ENCODE peak calls at places on chromosome 17, in six cellular contexts. W is uterus, D is endothelial cell of umbilical vein, I is IMR-90, Y is GM23338, H is kidney epithelial cell. X is an unnamed sample. For H3K27me3, the result is how much of the 10 kb centered on the place peaks cover.

GRCh38 chr17:16443390-16444257 is 28.3 kb downstream of the TRPV2 start:
- DNase-seq in W (no peak), D (no peak), I (no peak), Y (no peak), H (no peak), X (no peak)

GRCh38 chr17:34354637-34355036 is 1.6 kb upstream of the CCL13 start:
- DNase-seq in W (no peak), D (no peak), I (peak), Y (no peak), H (no peak), X (no peak)

GRCh38 chr17:70050931-70051330 is 24.1 kb upstream of the KCNJ16 start:
- DNase-seq in W (no peak), D (no peak), I (no peak), Y (no peak), H (no peak), X (no peak)

GRCh38 chr17:80943346-80944145 is 48.1 kb upstream of the CHMP6 start:
- DNase-seq in W (peak), D (no peak), I (no peak), Y (no peak), H (no peak), X (no peak)

GRCh38 chr17:43697937-43698336 is 36.2 kb upstream of the MEOX1 start:
- DNase-seq in W (no peak), D (no peak), I (no peak), Y (no peak), H (no peak), X (no peak)

GRCh38 chr17:57549996-57550395 is 195.1 kb downstream of the CCDC182 start:
- DNase-seq in W (no peak), D (no peak), I (no peak), Y (no peak), H (no peak), X (no peak)

GRCh38 chr17:924711-925480 is 54.7 kb downstream of the NXN start:
- DNase-seq in W (no peak), D (no peak), I (no peak), Y (peak), H (no peak), X (peak)

GRCh38 chr17:80956321-80957190 is 35.1 kb upstream of the CHMP6 start:
- DNase-seq in W (peak), D (no peak), I (no peak), Y (no peak), H (no peak), X (no peak)

GRCh38 chr17:49494937-49495841 is at the start of gene NGFR:
- DNase-seq in W (peak), D (peak), I (peak), Y (peak), H (no peak), X (peak)

GRCh38 chr17:39981207-39982068 is 831 bp downstream of the PSMD3 start:
- DNase-seq in W (no peak), D (peak), I (no peak), Y (no peak), H (no peak), X (no peak)

GRCh38 chr17:77363821-77364361 is 223.1 kb downstream of the SEC14L1 start:
- DNase-seq in W (peak), D (peak), I (peak), Y (no peak), H (no peak), X (no peak)

GRCh38 chr17:4594406-4595349 is 10.3 kb downstream of the SMTNL2 start:
- DNase-seq in W (no peak), D (no peak), I (no peak), Y (peak), H (no peak), X (no peak)

GRCh38 chr17:34556951-34557350 is 22.4 kb upstream of the TMEM132E start:
- DNase-seq in W (no peak), D (no peak), I (no peak), Y (no peak), H (no peak), X (no peak)

GRCh38 chr17:6914711-6915110 is 81.1 kb upstream of the ALOX12 start:
- DNase-seq in W (no peak), D (no peak), I (peak), Y (no peak), H (no peak), X (no peak)

GRCh38 chr17:75516255-75516618 is at the start of gene TSEN54:
- DNase-seq in W (peak), D (peak), I (peak), Y (peak), H (peak), X (peak)

GRCh38 chr17:66076546-66077190 is 115.3 kb downstream of the CEP112 start:
- DNase-seq in W (no peak), D (peak), I (no peak), Y (no peak), H (no peak), X (no peak)

GRCh38 chr17:40490289-40490853 is 11.1 kb downstream of the TNS4 start:
- DNase-seq in W (peak), D (no peak), I (peak), Y (peak), H (peak), X (peak)

GRCh38 chr17:50697076-50697475 is 10.6 kb downstream of the ANKRD40 start:
- DNase-seq in W (no peak), D (no peak), I (no peak), Y (no peak), H (no peak), X (no peak)

GRCh38 chr17:65956814-65957213 is 235.1 kb downstream of the CEP112 start:
- DNase-seq in W (no peak), D (no peak), I (peak), Y (no peak), H (no peak), X (peak)

GRCh38 chr17:12386240-12386639 is 279.4 kb upstream of the MYOCD start:
- DNase-seq in W (no peak), D (no peak), I (peak), Y (no peak), H (no peak), X (no peak)

GRCh38 chr17:29169806-29170591 is 10.2 kb downstream of the MYO18A start:
- DNase-seq in W (no peak), D (no peak), I (no peak), Y (no peak), H (no peak), X (no peak)

GRCh38 chr17:1150863-1151685 is 28.7 kb downstream of the ABR start:
- DNase-seq in W (no peak), D (no peak), I (no peak), Y (no peak), H (no peak), X (no peak)

GRCh38 chr17:4920351-4921048 is 11.6 kb upstream of the GP1BA start:
- DNase-seq in W (no peak), D (no peak), I (peak), Y (no peak), H (no peak), X (peak)

GRCh38 chr17:71753070-71753469 is 367.8 kb upstream of the SOX9 start:
- DNase-seq in W (no peak), D (no peak), I (no peak), Y (no peak), H (no peak), X (peak)

GRCh38 chr17:8628609-8629169 is 1.8 kb downstream of the MYH10 start:
- DNase-seq in W (no peak), D (peak), I (no peak), Y (no peak), H (no peak), X (no peak)

GRCh38 chr17:1203111-1203966 is 23.6 kb upstream of the ABR start:
- DNase-seq in W (peak), D (peak), I (peak), Y (peak), H (no peak), X (peak)

GRCh38 chr17:68457539-68458259 is 403 bp upstream of the WIPI1 start:
- DNase-seq in W (peak), D (peak), I (peak), Y (peak), H (peak), X (peak)

GRCh38 chr17:4329838-4330237 is 36.6 kb downstream of the UBE2G1 start:
- DNase-seq in W (no peak), D (peak), I (peak), Y (no peak), H (peak), X (peak)

GRCh38 chr17:28896884-28897768 is at the start of gene FLOT2:
- DNase-seq in W (peak), D (peak), I (peak), Y (peak), H (no peak), X (peak)

GRCh38 chr17:7280519-7281073 is 922 bp upstream of the SLC2A4 start:
- DNase-seq in W (peak), D (peak), I (peak), Y (peak), H (no peak), X (peak)

GRCh38 chr17:45950888-45951287 is 48.2 kb upstream of the STH start:
- DNase-seq in W (no peak), D (no peak), I (no peak), Y (no peak), H (no peak), X (no peak)

GRCh38 chr17:45949755-45950320 is 49.2 kb upstream of the STH start:
- DNase-seq in W (no peak), D (no peak), I (no peak), Y (no peak), H (no peak), X (no peak)

GRCh38 chr17:45946841-45947256 is 52.2 kb upstream of the STH start:
- DNase-seq in W (no peak), D (no peak), I (no peak), Y (no peak), H (no peak), X (no peak)

GRCh38 chr17:45948498-45948880 is 50.6 kb upstream of the STH start:
- DNase-seq in W (no peak), D (no peak), I (no peak), Y (no peak), H (no peak), X (no peak)

DNA sequence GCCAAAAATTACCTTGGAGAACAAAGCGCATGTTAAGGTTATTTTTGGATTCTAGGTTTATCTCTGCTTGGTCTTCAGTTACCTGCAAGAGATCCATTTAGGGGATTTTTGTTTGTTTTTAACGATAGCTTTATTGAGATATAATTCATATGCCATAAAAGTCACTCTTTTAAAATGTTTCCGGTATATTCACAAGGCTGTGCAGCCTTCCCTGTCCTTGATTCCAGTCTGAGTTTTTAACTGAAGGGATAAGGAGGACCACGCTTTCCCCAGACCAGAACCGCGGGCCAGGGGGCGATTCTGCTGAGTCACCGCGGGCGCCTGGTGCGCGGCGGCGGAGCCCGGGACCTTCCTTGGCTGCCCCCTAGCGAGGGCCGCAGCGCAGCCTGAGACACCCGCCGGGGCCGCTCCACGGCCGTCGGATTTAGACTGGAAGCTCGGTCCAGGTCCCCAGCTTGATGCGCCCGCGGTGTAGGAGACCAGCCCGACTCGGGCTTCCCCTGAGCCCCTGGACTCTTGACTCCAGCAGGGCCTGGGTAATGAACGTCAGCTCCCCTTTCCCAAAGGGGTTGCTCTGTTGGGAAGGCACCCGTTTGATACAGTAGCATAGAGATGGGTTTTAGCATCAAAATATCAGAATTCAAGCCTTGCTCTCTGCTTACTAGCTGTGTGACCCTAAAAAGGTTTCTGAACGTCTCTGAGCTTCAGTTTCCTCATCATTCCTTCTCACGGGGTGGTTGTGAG is 50.0 kb upstream of the STH start:
- DNase-seq in W (peak), D (peak), I (peak), Y (peak), H (peak), X (peak)
- H3K4me3 ChIP-seq in W (no peak), D (no peak), I (no peak), Y (peak), H (no peak), X (peak)

DNA sequence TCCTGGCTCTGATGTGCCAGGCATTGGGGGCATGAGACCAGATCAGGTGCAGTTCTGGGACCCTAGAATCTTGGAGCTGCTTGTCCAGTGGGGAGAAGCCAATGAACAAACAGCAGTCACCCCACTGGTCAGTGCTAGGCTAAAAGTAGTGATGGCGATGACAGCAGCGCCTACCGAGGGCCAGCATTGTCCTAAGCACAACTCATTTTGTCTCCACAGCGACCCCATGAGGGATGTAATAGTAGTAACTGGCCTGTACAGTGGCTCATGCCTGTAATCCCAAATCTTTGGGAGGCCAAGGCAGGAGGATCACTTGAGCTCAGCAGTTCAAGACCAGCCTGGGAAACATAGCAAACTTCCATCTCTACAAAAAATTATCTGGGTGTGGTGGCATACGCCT is 6.2 kb downstream of the SMCR8 start:
- DNase-seq in W (no peak), D (no peak), I (no peak), Y (peak), H (no peak), X (peak)
- TF ChIP-seq CTCF in W (no peak), D (peak), I (peak), Y (peak), H (peak), X (peak)

DNA sequence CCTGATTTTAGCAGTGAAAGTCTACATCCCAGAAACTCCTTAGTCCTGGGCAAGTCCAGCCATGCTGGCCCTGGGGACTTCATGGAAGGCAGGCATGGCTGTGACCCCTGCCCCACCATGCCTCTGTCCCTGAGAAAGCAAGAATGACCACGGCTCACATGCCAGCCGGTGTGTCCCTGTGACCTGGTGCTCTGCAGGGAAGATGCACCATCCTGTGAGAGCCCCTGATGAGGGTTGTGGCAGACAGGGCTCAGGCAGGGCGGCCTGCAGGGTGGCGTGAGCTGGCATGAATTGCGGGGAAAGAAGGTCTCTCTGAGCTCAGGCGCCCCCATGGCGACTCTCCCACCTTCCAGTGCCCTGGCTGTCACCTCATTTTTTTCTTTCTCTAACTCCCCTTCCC is 260.3 kb downstream of the RBFOX3 start:
- DNase-seq in W (no peak), D (no peak), I (no peak), Y (no peak), H (no peak), X (no peak)
- H3K27me3 ChIP-seq in W (under half), D (under half), I (under half), Y (under half), H (under half), X (under half)

DNA sequence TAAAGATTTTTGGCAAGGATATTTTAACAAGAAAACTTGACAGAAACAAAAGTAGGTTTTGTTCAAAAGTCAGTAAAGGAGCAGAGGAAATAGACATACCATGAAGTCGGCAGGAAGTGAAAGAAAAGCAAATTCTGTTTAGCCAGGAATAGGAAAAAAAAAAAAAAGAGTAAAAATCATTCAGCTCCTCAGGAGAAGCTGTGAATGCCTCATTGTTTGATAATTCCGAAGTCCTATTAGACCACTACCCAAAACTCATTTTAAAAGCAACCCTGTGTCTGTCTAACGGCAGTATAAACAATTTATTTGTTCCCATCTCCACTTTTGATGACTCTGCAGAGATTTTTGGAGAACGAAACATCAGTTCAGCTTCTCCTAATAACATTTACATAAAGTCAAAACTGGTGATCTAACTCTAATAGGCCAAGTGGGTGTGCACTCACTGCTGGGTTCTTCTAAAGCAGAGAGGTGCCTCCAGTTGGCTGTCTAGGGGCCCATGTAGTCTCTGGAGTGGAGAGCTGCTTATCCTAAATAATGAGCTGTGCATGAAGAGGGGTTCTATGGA is 34.9 kb downstream of the TEKT3 start:
- DNase-seq in W (no peak), D (peak), I (peak), Y (no peak), H (no peak), X (no peak)
- H3K4me3 ChIP-seq in W (no peak), D (no peak), I (no peak), Y (no peak), H (no peak), X (no peak)

GRCh38 chr17:2936771-2937321 is 126.6 kb downstream of the OR1D5 start:
- DNase-seq in W (no peak), D (no peak), I (no peak), Y (no peak), H (no peak), X (no peak)

GRCh38 chr17:2939714-2940351 is 123.6 kb downstream of the OR1D5 start:
- DNase-seq in W (no peak), D (no peak), I (no peak), Y (no peak), H (no peak), X (no peak)

GRCh38 chr17:2935622-2936021 is 127.8 kb downstream of the OR1D5 start:
- DNase-seq in W (no peak), D (no peak), I (peak), Y (no peak), H (no peak), X (no peak)

GRCh38 chr17:2936351-2936750 is 127.1 kb downstream of the OR1D5 start:
- DNase-seq in W (no peak), D (no peak), I (no peak), Y (no peak), H (no peak), X (no peak)

DNA sequence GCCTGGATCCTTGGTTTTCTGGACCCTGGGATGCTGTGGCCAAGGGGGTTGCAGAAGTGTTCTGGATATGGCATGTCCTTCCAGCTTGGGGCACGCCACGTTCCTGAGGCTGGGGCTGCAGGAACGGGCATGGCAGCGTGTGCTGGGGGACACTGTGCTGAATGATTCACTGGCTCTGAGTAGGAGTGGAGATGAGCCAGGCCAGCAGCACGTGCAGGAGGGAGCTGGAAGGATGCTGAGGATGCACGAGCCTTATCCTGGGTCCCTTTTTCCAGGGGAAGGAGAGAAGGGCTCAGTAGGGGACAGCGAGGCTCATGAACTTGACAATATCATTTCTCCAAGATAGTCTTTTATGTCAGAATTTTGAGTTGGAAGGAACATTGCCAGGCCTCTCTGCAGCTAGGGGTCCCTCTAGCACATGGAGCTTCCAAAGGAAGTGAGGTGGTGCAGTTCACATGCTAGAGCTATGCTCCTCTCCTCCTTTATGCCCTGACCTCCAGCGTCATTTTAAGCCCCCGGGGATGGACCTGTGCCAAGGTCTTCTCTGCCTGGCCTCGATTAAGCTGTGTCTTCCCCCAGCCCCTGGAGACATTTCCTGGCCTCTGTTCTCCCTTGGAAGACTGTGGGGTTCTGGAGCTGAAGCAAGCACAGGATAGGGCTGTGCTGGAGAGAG is 125.9 kb downstream of the OR1D5 start:
- DNase-seq in W (no peak), D (peak), I (peak), Y (no peak), H (no peak), X (no peak)
- TF ChIP-seq CTCF in W (no peak), D (no peak), I (no peak), Y (no peak), H (no peak), X (no peak)

GRCh38 chr17:64499805-64500486 is 3.1 kb upstream of the POLG2 start:
- DNase-seq in W (no peak), D (no peak), I (peak), Y (no peak), H (no peak), X (peak)
- H3K27me3 ChIP-seq in W (under half), D (under half), I (under half), Y (under half), H (under half), X (under half)

DNA sequence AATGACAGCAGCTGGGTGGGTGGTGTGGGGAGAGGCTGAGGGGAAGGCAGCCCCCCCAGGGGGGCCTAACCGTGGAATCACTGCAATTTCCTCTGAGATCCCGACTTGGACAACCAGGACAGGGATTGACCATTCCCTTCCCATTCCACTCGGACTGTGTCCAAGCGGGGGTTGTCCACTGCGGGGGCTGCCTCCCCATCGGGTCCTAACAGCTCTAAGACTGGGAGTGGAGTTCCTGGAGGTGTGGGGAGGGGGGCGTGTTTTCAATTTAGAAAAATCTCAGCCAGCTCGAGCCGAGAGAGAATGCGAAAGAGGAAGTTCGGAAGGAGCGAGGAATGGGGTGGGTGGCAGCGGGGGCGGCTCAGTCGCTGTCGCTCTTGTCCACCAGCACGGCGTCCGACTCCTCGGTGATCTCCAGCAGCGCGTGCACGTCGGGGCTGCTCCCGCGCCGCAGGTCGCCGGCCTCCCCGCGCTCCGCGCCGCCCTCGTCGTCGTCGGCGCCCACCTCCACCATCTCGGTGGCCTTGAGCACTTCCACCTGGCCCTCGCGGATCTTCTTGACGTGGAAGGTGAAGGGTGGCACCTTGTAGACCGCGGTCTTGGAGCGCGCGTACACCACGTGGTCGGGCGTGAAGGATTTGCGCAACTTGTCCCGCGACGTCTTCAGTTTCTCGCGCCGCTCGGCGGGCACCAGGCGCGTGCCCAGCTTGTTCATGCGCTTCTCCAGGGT is 16.2 kb upstream of the STAT3 start:
- DNase-seq in W (no peak), D (no peak), I (no peak), Y (no peak), H (no peak), X (no peak)
- H3K4me3 ChIP-seq in W (no peak), D (no peak), I (no peak), Y (no peak), H (no peak), X (no peak)

GRCh38 chr17:61528171-61528570 is 62.8 kb downstream of the NACA2 start:
- DNase-seq in W (no peak), D (no peak), I (no peak), Y (no peak), H (no peak), X (no peak)
- TF ChIP-seq CTCF in W (no peak), D (no peak), I (no peak), Y (no peak), H (no peak), X (no peak)

X was measured in bronchial epithelial cell.